ENCODE peak calls at places on chromosomes 4 and X, in four cellular contexts. Y, Q, H and T are unnamed samples.

GRCh38 chr4:72076562-72076961 is 44.8 kb downstream of the NPFFR2 start:
- DNase-seq in Y (peak), Q (no peak), H (no peak), T (no peak)

GRCh38 chr4:88962430-88962829 is 94.6 kb downstream of the FAM13A start:
- DNase-seq in Y (no peak), Q (no peak), H (no peak), T (no peak)

GRCh38 chrX:20374450-20374849 is 107.7 kb upstream of the RPS6KA3 start:
- DNase-seq in Y (no peak), Q (no peak), H (no peak), T (no peak)

GRCh38 chr4:84915396-84915780 is 51.1 kb downstream of the WDFY3 start:
- DNase-seq in Y (no peak), Q (no peak), H (no peak), T (no peak)

GRCh38 chr4:167452922-167453321 is 218.6 kb upstream of the SPOCK3 start:
- DNase-seq in Y (no peak), Q (no peak), H (no peak), T (no peak)

GRCh38 chr4:78673258-78673817 is 102.8 kb upstream of the BMP2K start:
- DNase-seq in Y (no peak), Q (no peak), H (no peak), T (no peak)

GRCh38 chr4:155618183-155618838 is 48.3 kb upstream of the GUCY1A1 start:
- DNase-seq in Y (no peak), Q (no peak), H (no peak), T (no peak)

GRCh38 chr4:12712648-12713339 is 771.3 kb downstream of the RAB28 start:
- DNase-seq in Y (no peak), Q (no peak), H (no peak), T (no peak)

GRCh38 chr4:108345862-108346530 is 177.3 kb upstream of the LEF1 start:
- DNase-seq in Y (peak), Q (no peak), H (no peak), T (no peak)

GRCh38 chr4:153005914-153006381 is 69.8 kb downstream of the FHDC1 start:
- DNase-seq in Y (peak), Q (no peak), H (no peak), T (no peak)

GRCh38 chrX:23616361-23616760 is 50.9 kb upstream of the PRDX4 start:
- DNase-seq in Y (peak), Q (no peak), H (no peak), T (no peak)

GRCh38 chrX:70554081-70554480 is 109.4 kb downstream of the DLG3 start:
- DNase-seq in Y (peak), Q (no peak), H (no peak), T (no peak)

GRCh38 chr4:54513231-54513630 is 144.5 kb upstream of the KIT start:
- DNase-seq in Y (peak), Q (no peak), H (no peak), T (no peak)

GRCh38 chrX:121085612-121086010 is 38.2 kb downstream of the GLUD2 start:
- DNase-seq in Y (no peak), Q (no peak), H (no peak), T (no peak)

GRCh38 chr4:118798658-118799057 is 37.3 kb downstream of the SEC24D start:
- DNase-seq in Y (peak), Q (no peak), H (no peak), T (no peak)

GRCh38 chrX:124211312-124211942 is 121.0 kb upstream of the TEX13D start:
- DNase-seq in Y (peak), Q (no peak), H (no peak), T (no peak)

GRCh38 chr4:153418114-153418513 is 48.0 kb upstream of the TMEM131L start:
- DNase-seq in Y (no peak), Q (no peak), H (no peak), T (no peak)

GRCh38 chrX:49276207-49276606 is 6.6 kb downstream of the PPP1R3F start:
- DNase-seq in Y (no peak), Q (no peak), H (no peak), T (no peak)

GRCh38 chr4:102466298-102466697 is 34.9 kb upstream of the NFKB1 start:
- DNase-seq in Y (peak), Q (no peak), H (no peak), T (no peak)

GRCh38 chrX:50470103-50471031 is at the start of gene DGKK:
- DNase-seq in Y (peak), Q (no peak), H (no peak), T (peak)